ENCODE peak calls at places on chromosomes 1 and 21, in nine cellular contexts. V, M, R, W, B, L, U, F and Q are unnamed samples.

GRCh38 chr1:36322786-36323635 is 434 bp downstream of the EVA1B start:
- DNase-seq in F (peak), U (peak), R (no peak), B (peak), W (no peak), V (no peak), M (peak), L (peak), Q (no peak)

GRCh38 chr1:2466834-2467554 is 9.1 kb upstream of the PLCH2 start:
- DNase-seq in W (no peak), F (no peak), R (no peak), V (no peak), U (no peak), L (no peak), M (no peak), B (no peak), Q (no peak)

GRCh38 chr1:232547938-232548484 is 81.9 kb downstream of the SIPA1L2 start:
- DNase-seq in V (no peak), M (no peak), F (no peak), L (no peak), B (no peak), U (no peak), R (no peak), W (no peak), Q (no peak)

GRCh38 chr1:235984041-235984820 is 80.7 kb downstream of the NID1 start:
- DNase-seq in W (peak), F (no peak), R (no peak), B (peak), U (no peak), L (peak), V (no peak), M (peak), Q (no peak)

GRCh38 chr21:32705139-32705538 is 22.7 kb downstream of the SYNJ1 start:
- DNase-seq in U (peak), R (no peak), F (no peak), L (peak), W (no peak), V (no peak), M (no peak), B (no peak), Q (no peak)

GRCh38 chr1:51790385-51790784 is 88.1 kb downstream of the NRDC start:
- DNase-seq in V (no peak), R (no peak), W (no peak), U (no peak), L (no peak), B (no peak), M (no peak), F (no peak), Q (no peak)

GRCh38 chr1:24111264-24111997 is 504 bp downstream of the MYOM3 start:
- DNase-seq in V (no peak), L (peak), F (peak), W (no peak), B (peak), M (no peak), U (no peak), R (no peak), Q (no peak)

GRCh38 chr1:37031871-37032270 is 2.4 kb downstream of the GRIK3 start:
- DNase-seq in L (no peak), F (no peak), V (no peak), M (no peak), W (no peak), U (no peak), R (no peak), B (no peak), Q (no peak)

GRCh38 chr1:38123356-38123755 is 76.8 kb upstream of the POU3F1 start:
- DNase-seq in B (no peak), W (no peak), V (no peak), U (peak), L (no peak), M (no peak), F (no peak), R (no peak), Q (no peak)

GRCh38 chr1:247539214-247539613 is 3.0 kb upstream of the OR2C3 start:
- DNase-seq in W (no peak), V (no peak), R (no peak), U (no peak), M (no peak), F (no peak), B (no peak), L (no peak), Q (no peak)

GRCh38 chr1:239718571-239718970 is 332.2 kb downstream of the CHRM3 start:
- DNase-seq in U (no peak), F (no peak), L (no peak), R (no peak), B (no peak), W (no peak), V (no peak), M (no peak), Q (no peak)

GRCh38 chr1:112581530-112582192 is 37.3 kb downstream of the ST7L start:
- DNase-seq in L (no peak), W (no peak), U (no peak), B (peak), V (no peak), F (no peak), R (no peak), M (peak), Q (no peak)

GRCh38 chr1:9440763-9441194 is 98.5 kb upstream of the SLC25A33 start:
- DNase-seq in F (no peak), W (no peak), U (no peak), R (no peak), L (no peak), M (no peak), B (no peak), V (no peak), Q (no peak)

GRCh38 chr1:12539705-12540579 is 78.1 kb downstream of the DHRS3 start:
- DNase-seq in B (peak), M (peak), W (peak), L (peak), V (no peak), U (peak), F (peak), R (no peak), Q (no peak)